ENCODE peak calls at places on chromosomes 13 and 19, in nine cellular contexts. One of them, this sample, is unnamed.

GRCh38 chr19:3125900-3126524 is 9.8 kb upstream of the GNA15 start:
- DNase-seq in CD8-positive, alpha-beta memory T cell: peak; percentile 64
- DNase-seq in IMR-90: no peak
- DNase-seq in ascending aorta: peak; percentile 74
- DNase-seq in uterus: peak; percentile 43
- DNase-seq in BJ: no peak
- DNase-seq in tibial nerve: no peak
- DNase-seq in vagina: no peak
- DNase-seq in cardiac muscle cell: peak; percentile 53
- DNase-seq in this sample: peak; percentile 39

GRCh38 chr13:25380082-25380481 is 8.3 kb downstream of the ATP8A2 start:
- DNase-seq in tibial nerve: no peak
- DNase-seq in CD8-positive, alpha-beta memory T cell: no peak
- DNase-seq in uterus: no peak
- DNase-seq in BJ: no peak
- DNase-seq in ascending aorta: no peak
- DNase-seq in vagina: no peak
- DNase-seq in cardiac muscle cell: no peak
- DNase-seq in IMR-90: no peak
- DNase-seq in this sample: no peak

GRCh38 chr19:29535984-29536508 is 10.3 kb downstream of the VSTM2B start:
- DNase-seq in uterus: no peak
- DNase-seq in CD8-positive, alpha-beta memory T cell: no peak
- DNase-seq in vagina: no peak
- DNase-seq in cardiac muscle cell: no peak
- DNase-seq in BJ: no peak
- DNase-seq in ascending aorta: peak; percentile 33
- DNase-seq in IMR-90: no peak
- DNase-seq in tibial nerve: no peak
- DNase-seq in this sample: no peak

GRCh38 chr19:47806435-47806834 is 2.1 kb upstream of the TPRX1 start:
- DNase-seq in uterus: no peak
- DNase-seq in cardiac muscle cell: no peak
- DNase-seq in BJ: no peak
- DNase-seq in IMR-90: no peak
- DNase-seq in tibial nerve: no peak
- DNase-seq in vagina: no peak
- DNase-seq in ascending aorta: no peak
- DNase-seq in CD8-positive, alpha-beta memory T cell: no peak
- DNase-seq in this sample: no peak

GRCh38 chr13:29507356-29507755 is 88.1 kb downstream of the SLC7A1 start:
- DNase-seq in CD8-positive, alpha-beta memory T cell: no peak
- DNase-seq in IMR-90: no peak
- DNase-seq in tibial nerve: no peak
- DNase-seq in ascending aorta: no peak
- DNase-seq in uterus: no peak
- DNase-seq in cardiac muscle cell: no peak
- DNase-seq in vagina: no peak
- DNase-seq in BJ: no peak
- DNase-seq in this sample: no peak

GRCh38 chr13:97256343-97256783 is 34.2 kb downstream of the MBNL2 start:
- DNase-seq in tibial nerve: no peak
- DNase-seq in ascending aorta: peak; percentile 72
- DNase-seq in cardiac muscle cell: peak; percentile 95
- DNase-seq in vagina: peak; percentile 79
- DNase-seq in uterus: peak; percentile 51
- DNase-seq in IMR-90: peak; percentile 97
- DNase-seq in BJ: peak; percentile 84
- DNase-seq in CD8-positive, alpha-beta memory T cell: no peak
- DNase-seq in this sample: peak; percentile 50

GRCh38 chr13:75175575-75175974 is 306.4 kb downstream of the TBC1D4 start:
- DNase-seq in BJ: no peak
- DNase-seq in uterus: no peak
- DNase-seq in ascending aorta: no peak
- DNase-seq in CD8-positive, alpha-beta memory T cell: no peak
- DNase-seq in IMR-90: peak; percentile 20
- DNase-seq in tibial nerve: no peak
- DNase-seq in cardiac muscle cell: peak; percentile 48
- DNase-seq in vagina: no peak
- DNase-seq in this sample: no peak

GRCh38 chr13:112968380-112968909 is 569 bp upstream of the MCF2L start:
- DNase-seq in CD8-positive, alpha-beta memory T cell: peak; percentile 16
- DNase-seq in ascending aorta: no peak
- DNase-seq in tibial nerve: no peak
- DNase-seq in BJ: no peak
- DNase-seq in vagina: no peak
- DNase-seq in cardiac muscle cell: no peak
- DNase-seq in uterus: no peak
- DNase-seq in IMR-90: no peak
- DNase-seq in this sample: peak; percentile 93

GRCh38 chr13:112845511-112846144 is 123.4 kb upstream of the MCF2L start:
- DNase-seq in uterus: no peak
- DNase-seq in ascending aorta: no peak
- DNase-seq in IMR-90: no peak
- DNase-seq in tibial nerve: no peak
- DNase-seq in CD8-positive, alpha-beta memory T cell: no peak
- DNase-seq in vagina: no peak
- DNase-seq in BJ: no peak
- DNase-seq in cardiac muscle cell: no peak
- DNase-seq in this sample: no peak

GRCh38 chr13:40668335-40668734 is 1.9 kb upstream of the FOXO1 start:
- DNase-seq in BJ: no peak
- DNase-seq in vagina: peak; percentile 90
- DNase-seq in uterus: peak; percentile 54
- DNase-seq in CD8-positive, alpha-beta memory T cell: peak; percentile 39
- DNase-seq in tibial nerve: peak; percentile 63
- DNase-seq in ascending aorta: no peak
- DNase-seq in IMR-90: no peak
- DNase-seq in cardiac muscle cell: peak; percentile 41
- DNase-seq in this sample: no peak

GRCh38 chr19:2527716-2528115 is 51.8 kb downstream of the GADD45B start:
- DNase-seq in BJ: no peak
- DNase-seq in tibial nerve: no peak
- DNase-seq in vagina: no peak
- DNase-seq in IMR-90: no peak
- DNase-seq in ascending aorta: no peak
- DNase-seq in uterus: no peak
- DNase-seq in cardiac muscle cell: no peak
- DNase-seq in CD8-positive, alpha-beta memory T cell: no peak
- DNase-seq in this sample: no peak

GRCh38 chr19:12544401-12544876 is 6.8 kb downstream of the ZNF564 start:
- DNase-seq in CD8-positive, alpha-beta memory T cell: no peak
- DNase-seq in IMR-90: peak; percentile 19
- DNase-seq in ascending aorta: no peak
- DNase-seq in tibial nerve: no peak
- DNase-seq in uterus: no peak
- DNase-seq in vagina: no peak
- DNase-seq in BJ: no peak
- DNase-seq in cardiac muscle cell: peak; percentile 91
- DNase-seq in this sample: no peak

GRCh38 chr13:65959305-65959704 is 1270.8 kb downstream of the PCDH9 start:
- DNase-seq in BJ: peak; percentile 85
- DNase-seq in vagina: no peak
- DNase-seq in ascending aorta: no peak
- DNase-seq in cardiac muscle cell: no peak
- DNase-seq in IMR-90: peak; percentile 28
- DNase-seq in tibial nerve: no peak
- DNase-seq in uterus: no peak
- DNase-seq in CD8-positive, alpha-beta memory T cell: no peak
- DNase-seq in this sample: no peak

GRCh38 chr13:95356916-95357315 is 55.7 kb upstream of the ABCC4 start:
- DNase-seq in CD8-positive, alpha-beta memory T cell: no peak
- DNase-seq in vagina: no peak
- DNase-seq in BJ: no peak
- DNase-seq in cardiac muscle cell: no peak
- DNase-seq in ascending aorta: no peak
- DNase-seq in IMR-90: no peak
- DNase-seq in tibial nerve: no peak
- DNase-seq in uterus: no peak
- DNase-seq in this sample: no peak

GRCh38 chr13:95355491-95355890 is 54.2 kb upstream of the ABCC4 start:
- DNase-seq in IMR-90: peak; percentile 78
- DNase-seq in ascending aorta: no peak
- DNase-seq in uterus: no peak
- DNase-seq in BJ: peak; percentile 33
- DNase-seq in cardiac muscle cell: peak; percentile 46
- DNase-seq in tibial nerve: no peak
- DNase-seq in CD8-positive, alpha-beta memory T cell: no peak
- DNase-seq in vagina: no peak
- DNase-seq in this sample: no peak

GRCh38 chr13:95352486-95352885 is 51.2 kb upstream of the ABCC4 start:
- DNase-seq in vagina: no peak
- DNase-seq in ascending aorta: no peak
- DNase-seq in BJ: no peak
- DNase-seq in cardiac muscle cell: no peak
- DNase-seq in tibial nerve: no peak
- DNase-seq in CD8-positive, alpha-beta memory T cell: no peak
- DNase-seq in uterus: no peak
- DNase-seq in IMR-90: no peak
- DNase-seq in this sample: no peak

GRCh38 chr13:95354156-95354555 is 52.9 kb upstream of the ABCC4 start:
- DNase-seq in uterus: no peak
- DNase-seq in BJ: no peak
- DNase-seq in tibial nerve: no peak
- DNase-seq in CD8-positive, alpha-beta memory T cell: no peak
- DNase-seq in IMR-90: no peak
- DNase-seq in cardiac muscle cell: no peak
- DNase-seq in ascending aorta: no peak
- DNase-seq in vagina: no peak
- DNase-seq in this sample: no peak

GRCh38 chr13:95354680-95355487 is 53.6 kb upstream of the ABCC4 start:
- DNase-seq in cardiac muscle cell: peak; percentile 25
- DNase-seq in ascending aorta: no peak
- DNase-seq in vagina: no peak
- DNase-seq in CD8-positive, alpha-beta memory T cell: no peak
- DNase-seq in uterus: no peak
- DNase-seq in IMR-90: no peak
- DNase-seq in BJ: no peak
- DNase-seq in tibial nerve: no peak
- DNase-seq in this sample: no peak
- H3K36me3 ChIP-seq in cardiac muscle cell: no peaks in the 10 kb centered on the region
- H3K36me3 ChIP-seq in ascending aorta: no peaks in the 10 kb centered on the region
- H3K36me3 ChIP-seq in vagina: no peaks in the 10 kb centered on the region
- H3K36me3 ChIP-seq in CD8-positive, alpha-beta memory T cell: no peaks in the 10 kb centered on the region
- H3K36me3 ChIP-seq in uterus: no peaks in the 10 kb centered on the region
- H3K36me3 ChIP-seq in IMR-90: no peaks in the 10 kb centered on the region
- H3K36me3 ChIP-seq in BJ: no peaks in the 10 kb centered on the region
- H3K36me3 ChIP-seq in tibial nerve: no peaks in the 10 kb centered on the region
- H3K36me3 ChIP-seq in this sample: no peaks in the 10 kb centered on the region

GRCh38 chr13:42990147-42990990 is 1.7 kb downstream of the EPSTI1 start:
- DNase-seq in cardiac muscle cell: no peak
- DNase-seq in uterus: no peak
- DNase-seq in ascending aorta: no peak
- DNase-seq in BJ: no peak
- DNase-seq in tibial nerve: no peak
- DNase-seq in CD8-positive, alpha-beta memory T cell: no peak
- DNase-seq in IMR-90: peak; percentile 57
- DNase-seq in vagina: no peak
- DNase-seq in this sample: no peak
- H3K36me3 ChIP-seq in cardiac muscle cell: no peaks in the 10 kb centered on the region
- H3K36me3 ChIP-seq in uterus: no peaks in the 10 kb centered on the region
- H3K36me3 ChIP-seq in ascending aorta: no peaks in the 10 kb centered on the region
- H3K36me3 ChIP-seq in BJ: no peaks in the 10 kb centered on the region
- H3K36me3 ChIP-seq in tibial nerve: no peaks in the 10 kb centered on the region
- H3K36me3 ChIP-seq in CD8-positive, alpha-beta memory T cell: no peaks in the 10 kb centered on the region
- H3K36me3 ChIP-seq in IMR-90: no peaks in the 10 kb centered on the region
- H3K36me3 ChIP-seq in vagina: no peaks in the 10 kb centered on the region
- H3K36me3 ChIP-seq in this sample: no peaks in the 10 kb centered on the region

GRCh38 chr19:36997152-36997842 is 80.9 kb upstream of the ZNF420 start:
- DNase-seq in BJ: no peak
- DNase-seq in vagina: no peak
- DNase-seq in IMR-90: no peak
- DNase-seq in uterus: no peak
- DNase-seq in CD8-positive, alpha-beta memory T cell: no peak
- DNase-seq in tibial nerve: no peak
- DNase-seq in ascending aorta: no peak
- DNase-seq in cardiac muscle cell: no peak
- DNase-seq in this sample: no peak
- H3K36me3 ChIP-seq in BJ: peaks cover 3% of the 10 kb centered on the region
- H3K36me3 ChIP-seq in vagina: peaks cover 62% of the 10 kb centered on the region
- H3K36me3 ChIP-seq in IMR-90: peaks cover 5% of the 10 kb centered on the region
- H3K36me3 ChIP-seq in uterus: no peaks in the 10 kb centered on the region
- H3K36me3 ChIP-seq in CD8-positive, alpha-beta memory T cell: peaks cover 28% of the 10 kb centered on the region
- H3K36me3 ChIP-seq in tibial nerve: peaks cover 17% of the 10 kb centered on the region
- H3K36me3 ChIP-seq in ascending aorta: peaks cover 44% of the 10 kb centered on the region
- H3K36me3 ChIP-seq in cardiac muscle cell: peaks cover 8% of the 10 kb centered on the region
- H3K36me3 ChIP-seq in this sample: peaks cover 20% of the 10 kb centered on the region

GRCh38 chr19:44741841-44742352 is 6.6 kb upstream of the BCL3 start:
- DNase-seq in cardiac muscle cell: peak; percentile 100
- DNase-seq in ascending aorta: peak; percentile 99
- DNase-seq in vagina: peak; percentile 99
- DNase-seq in tibial nerve: peak; percentile 98
- DNase-seq in CD8-positive, alpha-beta memory T cell: no peak
- DNase-seq in IMR-90: peak; percentile 100
- DNase-seq in BJ: peak; percentile 98
- DNase-seq in uterus: peak; percentile 99
- DNase-seq in this sample: peak; percentile 99
- H3K36me3 ChIP-seq in cardiac muscle cell: no peaks in the 10 kb centered on the region
- H3K36me3 ChIP-seq in ascending aorta: no peaks in the 10 kb centered on the region
- H3K36me3 ChIP-seq in vagina: no peaks in the 10 kb centered on the region
- H3K36me3 ChIP-seq in tibial nerve: no peaks in the 10 kb centered on the region
- H3K36me3 ChIP-seq in CD8-positive, alpha-beta memory T cell: no peaks in the 10 kb centered on the region
- H3K36me3 ChIP-seq in IMR-90: no peaks in the 10 kb centered on the region
- H3K36me3 ChIP-seq in BJ: no peaks in the 10 kb centered on the region
- H3K36me3 ChIP-seq in uterus: no peaks in the 10 kb centered on the region
- H3K36me3 ChIP-seq in this sample: no peaks in the 10 kb centered on the region

DNA sequence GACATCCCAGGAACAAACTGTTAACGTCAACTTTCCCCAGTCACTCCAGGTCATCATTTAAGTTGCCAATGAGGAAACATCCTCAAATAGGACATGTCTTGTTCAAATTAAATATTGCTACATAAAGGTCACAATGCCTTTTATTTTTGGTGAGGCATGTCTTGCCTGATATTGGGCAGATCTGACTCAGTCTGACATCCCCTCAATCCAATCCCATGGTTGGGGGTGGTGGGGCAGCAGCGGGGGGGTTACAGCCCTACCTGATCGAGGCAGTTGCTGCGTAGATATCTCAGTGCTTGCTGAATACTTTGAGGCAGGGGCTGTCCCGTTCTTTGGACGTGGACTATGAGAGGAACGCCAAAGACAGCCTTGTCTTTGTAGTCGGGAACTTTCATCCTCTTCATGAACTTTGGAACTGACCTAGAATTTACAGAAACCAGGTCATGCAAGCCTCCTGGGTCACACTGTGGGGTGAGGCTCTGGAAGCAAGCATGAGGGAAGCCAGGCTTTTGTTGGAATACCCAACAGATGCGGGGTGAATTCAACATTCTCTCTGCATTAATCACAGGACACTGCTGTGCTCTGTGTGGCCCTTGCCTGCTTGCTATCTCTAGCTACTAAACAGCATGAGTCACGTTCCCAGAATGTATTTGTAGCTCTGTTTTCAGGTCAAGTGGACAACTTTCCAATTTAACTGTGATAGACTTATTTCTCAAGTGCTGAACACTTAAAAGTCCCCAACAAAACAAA is 109.8 kb downstream of the KL start:
- DNase-seq in IMR-90: peak; percentile 97
- DNase-seq in uterus: peak; percentile 86
- DNase-seq in BJ: peak; percentile 94
- DNase-seq in ascending aorta: peak; percentile 81
- DNase-seq in cardiac muscle cell: peak; percentile 96
- DNase-seq in vagina: peak; percentile 93
- DNase-seq in tibial nerve: peak; percentile 77
- DNase-seq in CD8-positive, alpha-beta memory T cell: no peak
- DNase-seq in this sample: no peak
- H3K36me3 ChIP-seq in IMR-90: peaks cover 50% of the 10 kb centered on the region
- H3K36me3 ChIP-seq in uterus: no peaks in the 10 kb centered on the region
- H3K36me3 ChIP-seq in BJ: peaks cover 12% of the 10 kb centered on the region
- H3K36me3 ChIP-seq in ascending aorta: peaks cover 13% of the 10 kb centered on the region
- H3K36me3 ChIP-seq in cardiac muscle cell: no peaks in the 10 kb centered on the region
- H3K36me3 ChIP-seq in vagina: peaks cover 6% of the 10 kb centered on the region
- H3K36me3 ChIP-seq in tibial nerve: no peaks in the 10 kb centered on the region
- H3K36me3 ChIP-seq in CD8-positive, alpha-beta memory T cell: no peaks in the 10 kb centered on the region
- H3K36me3 ChIP-seq in this sample: no peaks in the 10 kb centered on the region